ENCODE peak calls at places on chromosome 14, in seven cellular contexts. B, E, C, I, J, P and F are unnamed samples.

GRCh38 chr14:55000381-55000780 is 26.5 kb downstream of the WDHD1 start:
- DNase-seq in C (no peak), E (peak; percentile 87), P (peak; percentile 40), I (no peak), J (no peak), B (no peak), F (peak; percentile 15)

GRCh38 chr14:32457213-32457920 is 128.3 kb downstream of the AKAP6 start:
- DNase-seq in C (peak; percentile 55), E (peak; percentile 89), J (no peak), P (peak; percentile 83), B (peak; percentile 20), I (no peak), F (peak; percentile 79)

GRCh38 chr14:36859119-36859518 is 197.5 kb downstream of the PAX9 start:
- DNase-seq in P (no peak), J (no peak), B (no peak), E (no peak), C (no peak), I (no peak), F (no peak)

GRCh38 chr14:66104486-66104885 is 381.7 kb upstream of the CCDC196 start:
- DNase-seq in B (no peak), P (no peak), I (peak; percentile 24), C (no peak), E (no peak), J (no peak), F (no peak)

GRCh38 chr14:69395929-69396328 is 2.2 kb downstream of the ERH start:
- DNase-seq in I (no peak), J (no peak), C (no peak), P (no peak), E (no peak), B (no peak), F (no peak)

GRCh38 chr14:24609667-24610344 is at the start of gene GZMH:
- DNase-seq in E (no peak), P (no peak), B (no peak), I (no peak), J (no peak), C (no peak), F (no peak)

GRCh38 chr14:60656755-60657608 is 7.7 kb upstream of the SIX1 start:
- DNase-seq in J (no peak), C (no peak), P (peak; percentile 76), I (peak; percentile 66), E (peak; percentile 82), B (peak; percentile 31), F (peak; percentile 70)

GRCh38 chr14:52703225-52703624 is 3.8 kb upstream of the PSMC6 start:
- DNase-seq in J (peak; percentile 90), P (peak; percentile 97), E (peak; percentile 98), I (peak; percentile 98), B (no peak), C (no peak), F (peak; percentile 98)

GRCh38 chr14:23468704-23469126 is 788 bp upstream of the NGDN start:
- DNase-seq in E (no peak), I (no peak), J (no peak), P (no peak), C (no peak), B (no peak), F (no peak)

GRCh38 chr14:72104011-72104613 is 171.9 kb downstream of the RGS6 start:
- DNase-seq in I (peak; percentile 4), J (no peak), P (no peak), B (no peak), E (peak; percentile 1), C (no peak), F (no peak)

GRCh38 chr14:105617201-105617777 is 90.9 kb downstream of the TMEM121 start:
- DNase-seq in C (no peak), P (no peak), I (no peak), J (no peak), B (no peak), E (no peak), F (no peak)

GRCh38 chr14:23588884-23589598 is 10.5 kb upstream of the JPH4 start:
- DNase-seq in E (peak; percentile 94), I (peak; percentile 81), C (peak; percentile 86), J (peak; percentile 40), B (peak; percentile 81), P (peak; percentile 90), F (peak; percentile 90)

GRCh38 chr14:49820176-49820575 is 32.4 kb downstream of the NEMF start:
- DNase-seq in B (no peak), P (no peak), J (no peak), E (no peak), C (no peak), I (no peak), F (no peak)

GRCh38 chr14:52950410-52950897 is 396 bp downstream of the FERMT2 start:
- DNase-seq in B (peak; percentile 65), C (peak; percentile 58), I (peak; percentile 39), E (peak; percentile 42), J (no peak), P (peak; percentile 41), F (peak; percentile 47)

GRCh38 chr14:76307786-76308780 is 67.9 kb upstream of the ESRRB start:
- DNase-seq in E (no peak), J (no peak), C (no peak), P (no peak), I (peak; percentile 20), B (no peak), F (no peak)

GRCh38 chr14:91129261-91129660 is 15.4 kb downstream of the DGLUCY start:
- DNase-seq in P (no peak), E (no peak), I (peak; percentile 46), C (no peak), B (no peak), J (no peak), F (no peak)

GRCh38 chr14:66403183-66403582 is 83.0 kb upstream of the CCDC196 start:
- DNase-seq in P (peak; percentile 46), B (no peak), C (no peak), J (no peak), E (peak; percentile 62), I (peak; percentile 70), F (peak; percentile 52)

GRCh38 chr14:70905316-70905715 is 1.9 kb upstream of the PCNX1 start:
- DNase-seq in I (no peak), J (peak; percentile 90), E (no peak), P (peak; percentile 97), C (peak; percentile 74), B (no peak), F (peak; percentile 98)

GRCh38 chr14:93683241-93683640 is 105.0 kb downstream of the PRIMA1 start:
- DNase-seq in J (no peak), P (peak; percentile 0), B (no peak), E (peak; percentile 0), C (no peak), I (no peak), F (no peak)

GRCh38 chr14:63435838-63436237 is 107.3 kb downstream of the PPP2R5E start:
- DNase-seq in I (no peak), J (peak; percentile 45), C (peak; percentile 42), E (peak; percentile 91), P (peak; percentile 81), B (peak; percentile 63), F (peak; percentile 67)

DNA sequence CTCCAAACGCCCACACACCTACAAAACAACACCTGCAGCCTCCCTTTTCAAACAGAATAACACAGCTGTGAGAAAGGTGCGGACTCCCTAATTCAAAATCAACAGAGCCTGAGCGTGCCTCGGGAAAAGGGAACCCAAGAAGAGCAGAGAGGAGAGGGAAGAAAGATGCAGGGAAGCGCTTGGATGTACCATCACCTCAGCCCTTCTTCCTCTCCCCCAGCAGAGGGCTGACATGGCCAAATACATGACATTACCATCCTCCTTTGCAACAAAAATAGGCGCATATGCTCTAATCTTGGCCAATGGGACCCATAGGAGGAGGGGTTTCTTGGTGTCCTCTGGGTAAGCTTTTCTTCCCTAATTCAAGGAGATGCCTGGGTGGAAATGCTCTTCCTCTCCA is 78.0 kb downstream of the CPSF2 start:
- DNase-seq in I (no peak), P (no peak), C (no peak), J (no peak), B (no peak), E (no peak), F (no peak)
- TF ChIP-seq CTCF in I (peak; percentile 2), P (no peak), C (no peak), J (no peak), B (no peak), E (peak; percentile 20), F (no peak)

DNA sequence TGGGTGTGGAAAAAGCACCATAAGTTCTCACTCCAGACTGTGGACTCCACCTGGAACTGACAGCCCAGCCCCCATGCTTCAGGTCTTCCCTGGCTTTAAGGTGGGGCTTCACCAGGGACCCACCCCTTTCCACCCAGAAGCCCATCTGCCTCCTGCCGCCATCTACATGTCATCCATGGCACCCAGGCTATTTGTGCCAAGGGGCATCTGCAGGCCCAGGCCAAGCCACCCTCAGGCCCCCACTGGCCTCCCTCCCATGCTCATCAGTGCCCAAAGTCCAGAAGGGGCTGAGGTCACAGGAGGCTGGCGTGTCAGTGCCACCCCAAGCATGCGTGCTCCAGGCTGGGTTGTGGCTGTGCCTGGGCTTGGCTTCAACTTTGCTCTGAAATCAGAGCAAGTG is 212.2 kb upstream of the DIO3 start:
- DNase-seq in P (no peak), E (no peak), J (no peak), C (no peak), B (no peak), I (no peak), F (no peak)
- H3K4me3 ChIP-seq in P (no peak overlapping the region), E (no peak overlapping the region), J (no peak overlapping the region), C (no peak overlapping the region), B (no peak overlapping the region), I (no peak overlapping the region), F (no peak overlapping the region)

DNA sequence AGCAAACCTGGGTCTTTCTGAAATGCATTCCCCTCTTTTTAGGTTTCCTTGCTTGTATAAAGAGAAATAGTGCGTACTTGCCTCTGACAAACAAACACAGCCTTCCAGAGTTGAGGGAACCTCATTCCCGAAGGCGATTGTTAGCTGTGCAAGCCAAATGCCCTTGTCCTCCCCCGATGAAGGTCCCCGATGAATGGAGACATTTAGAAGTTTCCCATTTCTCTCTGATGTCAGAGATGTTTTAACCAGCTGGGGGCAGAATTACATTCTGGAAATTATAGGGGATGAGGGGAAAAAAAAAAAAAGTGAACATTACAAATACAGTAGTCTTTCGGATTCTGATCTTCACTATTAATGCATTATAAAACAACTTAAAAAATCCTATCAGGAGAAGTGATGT is 366.8 kb downstream of the VRK1 start:
- DNase-seq in E (no peak), P (no peak), J (no peak), I (no peak), B (no peak), C (no peak), F (no peak)
- TF ChIP-seq CTCF in E (no peak), P (no peak), J (no peak), I (no peak), B (no peak), C (no peak), F (no peak)

GRCh38 chr14:29262979-29263378 is 496.4 kb downstream of the FOXG1 start:
- DNase-seq in J (no peak), B (no peak), E (peak; percentile 33), P (no peak), C (no peak), I (peak; percentile 47), F (peak; percentile 56)

GRCh38 chr14:29264865-29265264 is 498.3 kb downstream of the FOXG1 start:
- DNase-seq in J (no peak), I (no peak), E (no peak), B (no peak), C (no peak), P (no peak), F (no peak)

GRCh38 chr14:29271669-29272068 is 505.1 kb downstream of the FOXG1 start:
- DNase-seq in B (no peak), E (no peak), I (no peak), C (no peak), J (no peak), P (no peak), F (no peak)

DNA sequence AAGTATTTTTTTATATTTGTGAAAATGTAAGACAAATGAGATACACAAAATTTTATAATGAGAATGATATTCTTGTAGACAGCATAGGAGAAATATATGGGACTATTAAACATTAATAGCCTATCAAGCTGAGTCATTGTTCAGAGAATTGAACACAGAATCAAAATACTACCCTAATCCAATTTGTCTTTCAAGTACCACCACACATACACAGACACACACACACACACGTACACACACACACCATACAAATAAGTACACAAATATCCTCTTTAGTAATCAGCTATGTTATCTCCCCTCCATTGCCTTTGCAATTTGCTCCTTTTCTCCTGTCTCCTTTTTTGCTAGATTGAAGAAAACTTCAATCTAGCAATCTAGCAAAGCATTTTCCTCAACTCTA is 499.3 kb downstream of the FOXG1 start:
- DNase-seq in E (no peak), B (no peak), J (no peak), C (no peak), I (no peak), P (no peak), F (no peak)
- H3K4me3 ChIP-seq in E (no peak overlapping the region), B (no peak overlapping the region), J (no peak overlapping the region), C (no peak overlapping the region), I (no peak overlapping the region), P (no peak overlapping the region), F (no peak overlapping the region)